ENCODE peak calls at places on chromosomes 11 and 22, in ten cellular contexts. H, A, I, U, E, P, O, Q, L and N are unnamed samples.
A peak's percentile ranks its signal among the peaks of the same experiment; 100 is the strongest.

GRCh38 chr11:70713988-70714665 is 315.8 kb downstream of the CTTN start:
- DNase-seq in L (no peak), Q (no peak), H (no peak), E (no peak), O (peak; percentile 20), P (no peak), I (no peak), A (no peak), U (no peak), N (no peak)

GRCh38 chr22:31039393-31039792 is 41.7 kb upstream of the SMTN start:
- DNase-seq in L (no peak), O (no peak), U (no peak), H (peak; percentile 24), P (peak; percentile 49), Q (peak; percentile 22), I (no peak), A (no peak), E (no peak), N (no peak)

GRCh38 chr22:30435674-30436126 is 10.1 kb downstream of the MTFP1 start:
- DNase-seq in E (peak; percentile 89), U (peak; percentile 35), O (no peak), I (peak; percentile 93), P (no peak), Q (no peak), A (peak; percentile 94), H (no peak), L (no peak), N (no peak)

GRCh38 chr11:114166897-114167323 is 107.4 kb downstream of the ZBTB16 start:
- DNase-seq in O (no peak), Q (no peak), I (peak; percentile 67), H (peak; percentile 84), P (peak; percentile 58), U (no peak), L (peak; percentile 31), A (no peak), E (no peak), N (no peak)

GRCh38 chr11:61445535-61445934 is 15.6 kb downstream of the SDHAF2 start:
- DNase-seq in I (no peak), H (no peak), P (no peak), A (no peak), U (no peak), E (no peak), Q (no peak), L (no peak), O (no peak), N (no peak)

GRCh38 chr11:25602149-25602548 is 729.8 kb upstream of the ANO3 start:
- DNase-seq in P (no peak), O (no peak), A (no peak), Q (no peak), E (no peak), I (no peak), H (no peak), L (no peak), U (no peak), N (no peak)

GRCh38 chr11:66686100-66686785 is 8.6 kb upstream of the RBM4B start:
- DNase-seq in U (no peak), I (no peak), A (no peak), E (no peak), P (no peak), O (no peak), L (no peak), H (no peak), Q (no peak), N (no peak)

GRCh38 chr11:36155770-36156485 is 133.3 kb downstream of the COMMD9 start:
- DNase-seq in L (no peak), E (no peak), O (no peak), P (no peak), Q (no peak), U (no peak), I (no peak), A (no peak), H (no peak), N (no peak)

GRCh38 chr11:27456140-27456801 is 16.3 kb downstream of the LGR4 start:
- DNase-seq in I (no peak), Q (no peak), U (no peak), P (no peak), A (no peak), H (peak; percentile 71), O (no peak), L (no peak), E (no peak), N (no peak)

GRCh38 chr11:126945319-126945718 is 55.3 kb downstream of the KIRREL3 start:
- DNase-seq in P (no peak), L (no peak), O (no peak), Q (no peak), A (no peak), H (no peak), E (no peak), U (no peak), I (no peak), N (no peak)

GRCh38 chr11:95499516-95500135 is 268.6 kb upstream of the SESN3 start:
- DNase-seq in L (no peak), P (no peak), E (no peak), I (no peak), A (no peak), Q (no peak), H (peak; percentile 60), U (no peak), O (no peak), N (no peak)

GRCh38 chr22:44051961-44052360 is 27.9 kb downstream of the PARVB start:
- DNase-seq in Q (no peak), I (no peak), A (no peak), U (no peak), L (no peak), E (no peak), O (no peak), P (no peak), H (no peak), N (no peak)

GRCh38 chr22:49702068-49702397 is 125.6 kb downstream of the BRD1 start:
- DNase-seq in L (no peak), O (no peak), E (no peak), U (no peak), I (no peak), P (no peak), A (no peak), Q (no peak), H (no peak), N (peak; percentile 38)

GRCh38 chr11:72724851-72725730 is 27.1 kb downstream of the ARAP1 start:
- DNase-seq in I (peak; percentile 82), L (peak; percentile 68), P (peak; percentile 81), U (peak; percentile 81), O (no peak), H (peak; percentile 71), A (peak; percentile 84), E (peak; percentile 86), Q (no peak), N (no peak)

GRCh38 chr11:59216654-59217640 is 4.2 kb upstream of the MPEG1 start:
- DNase-seq in A (no peak), U (peak; percentile 49), Q (no peak), O (no peak), H (peak; percentile 11), P (peak; percentile 32), E (no peak), I (no peak), L (no peak), N (no peak)

GRCh38 chr22:26643368-26644100 is 13.9 kb upstream of the MIAT start:
- DNase-seq in O (no peak), I (peak; percentile 20), H (no peak), A (no peak), L (no peak), E (no peak), U (no peak), P (no peak), Q (no peak), N (no peak)
- H3K4me1 ChIP-seq in O (peaks cover 15% of the 10 kb centered on the region), I (peaks cover 79% of the 10 kb centered on the region), H (no peaks in the 10 kb centered on the region), A (peaks cover 67% of the 10 kb centered on the region), L (peaks cover 16% of the 10 kb centered on the region), E (peaks cover 77% of the 10 kb centered on the region), U (no peaks in the 10 kb centered on the region), P (no peaks in the 10 kb centered on the region), Q (peaks cover 17% of the 10 kb centered on the region), N (peaks cover 17% of the 10 kb centered on the region)

DNA sequence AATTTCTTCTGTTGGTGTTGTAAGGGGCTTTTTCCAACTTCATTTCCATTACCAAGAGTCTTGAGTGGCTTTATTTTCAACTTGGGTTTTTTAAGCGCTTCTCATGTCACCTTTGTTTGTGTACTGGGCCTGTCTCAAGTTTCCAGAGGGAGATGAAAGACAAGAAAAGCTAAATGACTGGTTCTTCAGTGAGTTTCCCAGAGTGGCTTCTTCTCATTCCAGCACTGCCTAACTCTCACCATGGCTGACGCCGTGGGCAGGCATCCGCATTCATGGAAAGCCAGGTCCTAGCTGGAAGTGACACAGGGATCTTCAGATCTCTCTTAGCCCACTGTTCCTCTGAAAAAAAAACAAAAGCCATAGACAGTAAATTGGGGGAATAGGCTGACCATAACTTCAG is 28.6 kb downstream of the MARK2 start:
- DNase-seq in E (no peak), O (peak; percentile 2), A (no peak), L (no peak), P (no peak), I (no peak), H (no peak), U (no peak), Q (no peak), N (no peak)
- H3K4me1 ChIP-seq in E (peaks cover 84% of the 10 kb centered on the region), O (peaks cover 38% of the 10 kb centered on the region), A (peaks cover 81% of the 10 kb centered on the region), L (peaks cover 16% of the 10 kb centered on the region), P (peaks cover 25% of the 10 kb centered on the region), I (peaks cover 88% of the 10 kb centered on the region), H (peaks cover 13% of the 10 kb centered on the region), U (peaks cover 44% of the 10 kb centered on the region), Q (peaks cover 67% of the 10 kb centered on the region), N (peaks cover 74% of the 10 kb centered on the region)

GRCh38 chr11:125264091-125265022 is 99.8 kb downstream of the PKNOX2 start:
- DNase-seq in O (no peak), Q (no peak), L (peak; percentile 87), A (no peak), P (no peak), H (no peak), U (no peak), E (no peak), I (no peak), N (no peak)

GRCh38 chr11:125263268-125263790 is 98.8 kb downstream of the PKNOX2 start:
- DNase-seq in P (peak; percentile 86), H (peak; percentile 100), A (no peak), I (no peak), O (peak; percentile 60), Q (peak; percentile 82), E (no peak), L (peak; percentile 99), U (peak; percentile 36), N (no peak)

GRCh38 chr11:125261471-125262087 is 97.0 kb downstream of the PKNOX2 start:
- DNase-seq in I (no peak), L (peak; percentile 27), A (no peak), Q (no peak), H (no peak), E (no peak), P (no peak), U (no peak), O (no peak), N (no peak)

GRCh38 chr11:125262825-125263218 is 98.3 kb downstream of the PKNOX2 start:
- DNase-seq in L (no peak), O (no peak), U (no peak), Q (no peak), H (no peak), E (no peak), P (peak; percentile 28), A (no peak), I (no peak), N (no peak)

GRCh38 chr11:125262194-125262824 is 97.8 kb downstream of the PKNOX2 start:
- DNase-seq in E (no peak), H (peak; percentile 35), I (no peak), O (no peak), A (no peak), U (no peak), Q (no peak), L (peak; percentile 78), P (peak; percentile 39), N (no peak)
- H3K4me1 ChIP-seq in E (no peaks in the 10 kb centered on the region), H (peaks cover 20% of the 10 kb centered on the region), I (no peaks in the 10 kb centered on the region), O (no peaks in the 10 kb centered on the region), A (no peaks in the 10 kb centered on the region), U (no peaks in the 10 kb centered on the region), Q (peaks cover 30% of the 10 kb centered on the region), L (peaks cover 42% of the 10 kb centered on the region), P (peaks cover 34% of the 10 kb centered on the region), N (peaks cover 14% of the 10 kb centered on the region)

GRCh38 chr11:11992813-11993212 is 15.6 kb downstream of the DKK3 start:
- DNase-seq in O (no peak), E (no peak), A (no peak), P (no peak), L (no peak), I (no peak), Q (no peak), U (no peak), H (no peak), N (no peak)
- H3K4me1 ChIP-seq in O (no peaks in the 10 kb centered on the region), E (peaks cover 7% of the 10 kb centered on the region), A (no peaks in the 10 kb centered on the region), P (peaks cover 12% of the 10 kb centered on the region), L (peaks cover 3% of the 10 kb centered on the region), I (peaks cover 5% of the 10 kb centered on the region), Q (peaks cover 46% of the 10 kb centered on the region), U (no peaks in the 10 kb centered on the region), H (peaks cover 31% of the 10 kb centered on the region), N (peaks cover 53% of the 10 kb centered on the region)